ENCODE peak calls at places on chromosomes 6 and 20, in six cellular contexts. R is activated CD4-positive, alpha-beta T cell treated with anti-CD3 and anti-CD28 coated beads, Interleukin-2, amount 10 ng/mL, durations not matched to agents 7 days and 5 days; F is Right ventricle myocardium inferior; J is A549; Q is stimulated activated naive CD4-positive, alpha-beta T cell; H is endothelial cell. S is an unnamed sample.

GRCh38 chr20:42152570-42152969 is 534.4 kb upstream of the CHD6 start:
- DNase-seq in Q (no peak), H (no peak), J (no peak), F (no peak), R (no peak), S (no peak)

GRCh38 chr6:145241039-145241438 is 494.3 kb downstream of the EPM2A start:
- DNase-seq in Q (no peak), R (no peak), J (peak), H (no peak), F (no peak), S (no peak)

GRCh38 chr20:2693996-2694471 is 1.5 kb downstream of the EBF4 start:
- DNase-seq in F (no peak), H (peak), R (no peak), Q (no peak), J (no peak), S (no peak)

GRCh38 chr20:35462351-35462750 is 7.0 kb downstream of the CEP250 start:
- DNase-seq in J (no peak), H (no peak), R (no peak), F (no peak), Q (no peak), S (no peak)

GRCh38 chr20:1299522-1299921 is 29.4 kb downstream of the SDCBP2 start:
- DNase-seq in Q (peak), H (peak), R (peak), J (peak), F (no peak), S (no peak)

GRCh38 chr6:13377054-13377758 is 48.9 kb upstream of the TBC1D7 start:
- DNase-seq in H (no peak), Q (no peak), J (no peak), F (no peak), R (no peak), S (no peak)

GRCh38 chr6:169789944-169790927 is 38.8 kb downstream of the ERMARD start:
- DNase-seq in F (peak), J (peak), Q (peak), H (peak), R (peak), S (peak)

GRCh38 chr6:121858976-121859375 is 423.5 kb downstream of the GJA1 start:
- DNase-seq in F (no peak), H (no peak), Q (no peak), R (no peak), J (no peak), S (no peak)

GRCh38 chr6:139316622-139317317 is 25.0 kb upstream of the TXLNB start:
- DNase-seq in H (no peak), R (no peak), Q (no peak), J (no peak), F (no peak), S (no peak)

GRCh38 chr20:38092260-38092857 is 58.8 kb downstream of the RPRD1B start:
- DNase-seq in R (no peak), Q (no peak), H (no peak), J (no peak), F (no peak), S (no peak)

GRCh38 chr6:22448311-22448711 is 121.1 kb upstream of the HDGFL1 start:
- DNase-seq in Q (no peak), F (no peak), J (peak), H (peak), R (no peak), S (peak)

GRCh38 chr6:27126815-27127537 is 120.5 kb upstream of the PRSS16 start:
- DNase-seq in R (peak), J (peak), H (peak), F (peak), Q (peak), S (peak)

GRCh38 chr20:24473435-24473834 is 4.0 kb downstream of the SYNDIG1 start:
- DNase-seq in R (no peak), H (no peak), Q (no peak), F (no peak), J (no peak), S (no peak)

GRCh38 chr6:105167987-105168386 is 11.8 kb downstream of the POPDC3 start:
- DNase-seq in F (no peak), Q (no peak), H (no peak), R (no peak), J (no peak), S (peak)

GRCh38 chr20:51525241-51526104 is 17.0 kb downstream of the NFATC2 start:
- DNase-seq in H (peak), J (no peak), R (peak), F (no peak), Q (no peak), S (no peak)

GRCh38 chr6:33185190-33185589 is 7.1 kb downstream of the COL11A2 start:
- DNase-seq in R (no peak), Q (no peak), F (peak), H (no peak), J (no peak), S (no peak)

GRCh38 chr6:137699036-137699683 is 167.9 kb upstream of the TNFAIP3 start:
- DNase-seq in R (no peak), J (no peak), Q (no peak), H (no peak), F (no peak), S (no peak)

GRCh38 chr20:49283703-49284625 is 6.1 kb upstream of the ZNFX1 start:
- DNase-seq in R (no peak), Q (no peak), J (no peak), H (no peak), F (no peak), S (peak)

GRCh38 chr6:1629316-1629715 is 19.6 kb downstream of the FOXC1 start:
- DNase-seq in H (peak), R (no peak), Q (no peak), F (no peak), J (no peak), S (no peak)

GRCh38 chr20:32474967-32475819 is 109.9 kb downstream of the NOL4L start:
- DNase-seq in H (peak), R (no peak), J (peak), F (peak), Q (no peak), S (peak)

GRCh38 chr6:15515226-15515625 is 147.6 kb downstream of the DTNBP1 start:
- DNase-seq in F (no peak), H (no peak), Q (no peak), R (no peak), J (no peak), S (no peak)

GRCh38 chr20:9021699-9022098 is 47.2 kb upstream of the PLCB4 start:
- DNase-seq in H (no peak), J (no peak), F (no peak), R (no peak), Q (no peak), S (peak)

GRCh38 chr6:166588691-166589333 is 2.3 kb upstream of the RAMACL start:
- DNase-seq in H (no peak), F (no peak), J (no peak), R (no peak), Q (no peak), S (peak)

GRCh38 chr6:109397020-109397419 is 14.8 kb upstream of the CD164 start:
- DNase-seq in R (no peak), J (no peak), F (no peak), H (no peak), Q (no peak), S (no peak)

GRCh38 chr6:164927288-164928040 is 381.9 kb downstream of the C6orf118 start:
- DNase-seq in F (peak), H (peak), J (peak), R (peak), Q (peak), S (peak)

GRCh38 chr6:1724616-1725015 is 114.9 kb downstream of the FOXC1 start:
- DNase-seq in F (peak), R (no peak), Q (no peak), J (no peak), H (peak), S (no peak)

GRCh38 chr6:44514576-44515193 is 127.2 kb downstream of the CDC5L start:
- DNase-seq in H (no peak), F (no peak), Q (no peak), R (no peak), J (no peak), S (no peak)

S was measured in SJCRH30.